ENCODE peak calls at places on chromosomes 5 and 9, in six cellular contexts. C, U, Z, V, X and F are unnamed samples.

GRCh38 chr9:112554516-112554915 is 67.9 kb downstream of the KIAA1958 start:
- DNase-seq in C (no peak), U (no peak), Z (peak; percentile 48), V (no peak), X (peak; percentile 67), F (peak; percentile 61)

GRCh38 chr5:127757576-127757975 is 54.4 kb downstream of the CCDC192 start:
- DNase-seq in C (no peak), U (peak; percentile 63), Z (peak; percentile 64), V (no peak), X (peak; percentile 72), F (peak; percentile 82)

GRCh38 chr5:147576646-147577535 is 67.0 kb upstream of the DPYSL3 start:
- DNase-seq in C (no peak), U (peak; percentile 42), Z (peak; percentile 46), V (no peak), X (peak; percentile 65), F (peak; percentile 64)

GRCh38 chr5:42579320-42579719 is 156.1 kb downstream of the GHR start:
- DNase-seq in C (no peak), U (peak; percentile 59), Z (peak; percentile 78), V (no peak), X (peak; percentile 72), F (no peak)

GRCh38 chr5:133953568-133954145 is 14.8 kb downstream of the C5orf15 start:
- DNase-seq in C (no peak), U (no peak), Z (no peak), V (no peak), X (no peak), F (no peak)

GRCh38 chr9:97983524-97984187 is 515 bp downstream of the ANP32B start:
- DNase-seq in C (peak; percentile 26), U (peak; percentile 28), Z (peak; percentile 7), V (no peak), X (peak; percentile 69), F (peak; percentile 44)

GRCh38 chr5:177043958-177044357 is 21.5 kb downstream of the ZNF346 start:
- DNase-seq in C (no peak), U (no peak), Z (no peak), V (no peak), X (no peak), F (no peak)

GRCh38 chr9:36063804-36064447 is 27.2 kb downstream of the RECK start:
- DNase-seq in C (no peak), U (peak; percentile 70), Z (peak; percentile 82), V (no peak), X (peak; percentile 86), F (peak; percentile 72)

GRCh38 chr9:91253488-91253887 is 108.2 kb downstream of the AUH start:
- DNase-seq in C (no peak), U (peak; percentile 17), Z (peak; percentile 19), V (no peak), X (no peak), F (peak; percentile 38)

GRCh38 chr9:124098141-124098905 is 86.8 kb downstream of the LHX2 start:
- DNase-seq in C (no peak), U (no peak), Z (peak; percentile 8), V (no peak), X (no peak), F (peak; percentile 13)

GRCh38 chr5:98933446-98934072 is 4.8 kb upstream of the CHD1 start:
- DNase-seq in C (no peak), U (no peak), Z (no peak), V (no peak), X (no peak), F (no peak)

GRCh38 chr9:106019702-106020101 is 325.4 kb downstream of the TMEM38B start:
- DNase-seq in C (no peak), U (no peak), Z (no peak), V (no peak), X (no peak), F (no peak)

GRCh38 chr5:72394688-72395087 is 74.5 kb downstream of the PTCD2 start:
- DNase-seq in C (no peak), U (peak; percentile 30), Z (peak; percentile 42), V (no peak), X (peak; percentile 66), F (no peak)

GRCh38 chr5:133246376-133247144 is 194.7 kb downstream of the HSPA4 start:
- DNase-seq in C (no peak), U (no peak), Z (no peak), V (no peak), X (no peak), F (no peak)

GRCh38 chr9:110192531-110193326 is 15.2 kb downstream of the C9orf152 start:
- DNase-seq in C (no peak), U (peak; percentile 81), Z (peak; percentile 92), V (peak; percentile 71), X (peak; percentile 89), F (peak; percentile 91)

GRCh38 chr5:169272731-169273401 is 28.1 kb downstream of the SLIT3 start:
- DNase-seq in C (no peak), U (no peak), Z (no peak), V (no peak), X (no peak), F (no peak)

GRCh38 chr9:38035873-38036272 is 33.2 kb downstream of the SHB start:
- DNase-seq in C (no peak), U (peak; percentile 66), Z (peak; percentile 89), V (no peak), X (peak; percentile 93), F (peak; percentile 80)

GRCh38 chr5:5612096-5612495 is 189.6 kb downstream of the ICE1 start:
- DNase-seq in C (no peak), U (no peak), Z (no peak), V (no peak), X (no peak), F (no peak)

GRCh38 chr5:16271851-16272250 is 92.3 kb upstream of the MARCHF11 start:
- DNase-seq in C (no peak), U (no peak), Z (no peak), V (no peak), X (no peak), F (no peak)

GRCh38 chr9:120066315-120066714 is 513.7 kb downstream of the CDK5RAP2 start:
- DNase-seq in C (no peak), U (no peak), Z (peak; percentile 38), V (no peak), X (no peak), F (no peak)

GRCh38 chr5:111072949-111073682 is 1.6 kb downstream of the TSLP start:
- DNase-seq in C (peak; percentile 58), U (no peak), Z (peak; percentile 20), V (no peak), X (peak; percentile 88), F (peak; percentile 36)

GRCh38 chr5:11289733-11290132 is 528.7 kb upstream of the DAP start:
- DNase-seq in C (no peak), U (no peak), Z (no peak), V (no peak), X (no peak), F (no peak)
- TF ChIP-seq CTCF in C (no peak), U (no peak), Z (no peak), V (no peak), X (no peak), F (no peak)

GRCh38 chr9:133393399-133393798 is 17.2 kb downstream of the STKLD1 start:
- DNase-seq in C (no peak), U (no peak), Z (no peak), V (no peak), X (no peak), F (no peak)
- H3K4me3 ChIP-seq in C (no peak overlapping the region), U (no peak overlapping the region), Z (no peak overlapping the region), V (no peak overlapping the region), X (no peak overlapping the region), F (no peak overlapping the region)

DNA sequence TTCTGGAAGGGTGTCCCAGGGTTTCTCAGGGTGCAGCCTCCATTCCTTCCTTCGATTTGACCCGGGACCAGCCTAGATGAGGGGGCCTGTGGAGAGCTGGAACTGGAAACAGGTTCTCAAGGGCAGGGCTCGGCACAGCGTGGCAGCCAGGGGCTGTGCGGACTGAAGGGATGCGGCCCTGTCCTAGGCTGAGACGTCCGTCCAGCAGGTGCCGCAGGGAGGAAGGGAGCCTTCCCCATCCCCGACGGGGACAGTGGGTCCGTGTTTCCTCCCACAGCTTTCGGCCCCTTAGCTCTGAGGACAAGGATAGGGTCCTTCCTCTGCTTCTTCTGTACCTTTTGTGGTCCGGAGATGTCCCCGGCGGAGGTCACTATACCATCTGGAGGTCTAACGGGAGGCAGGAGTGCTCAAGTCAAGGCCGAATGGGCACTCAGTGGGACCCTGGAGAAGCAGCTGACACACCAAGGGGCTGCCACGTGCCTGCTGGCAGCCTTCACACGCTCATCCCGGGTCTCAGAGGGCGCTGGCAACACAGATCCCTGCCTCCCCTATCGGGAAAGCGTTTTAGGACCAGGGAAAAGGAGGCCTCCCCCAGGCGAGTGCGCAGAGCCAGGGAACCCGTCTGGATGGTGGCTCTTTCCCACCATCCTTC is 49.9 kb downstream of the USP20 start:
- DNase-seq in C (no peak), U (no peak), Z (no peak), V (no peak), X (peak; percentile 56), F (no peak)
- TF ChIP-seq CTCF in C (no peak), U (no peak), Z (peak; percentile 18), V (peak; percentile 23), X (no peak), F (peak; percentile 39)

DNA sequence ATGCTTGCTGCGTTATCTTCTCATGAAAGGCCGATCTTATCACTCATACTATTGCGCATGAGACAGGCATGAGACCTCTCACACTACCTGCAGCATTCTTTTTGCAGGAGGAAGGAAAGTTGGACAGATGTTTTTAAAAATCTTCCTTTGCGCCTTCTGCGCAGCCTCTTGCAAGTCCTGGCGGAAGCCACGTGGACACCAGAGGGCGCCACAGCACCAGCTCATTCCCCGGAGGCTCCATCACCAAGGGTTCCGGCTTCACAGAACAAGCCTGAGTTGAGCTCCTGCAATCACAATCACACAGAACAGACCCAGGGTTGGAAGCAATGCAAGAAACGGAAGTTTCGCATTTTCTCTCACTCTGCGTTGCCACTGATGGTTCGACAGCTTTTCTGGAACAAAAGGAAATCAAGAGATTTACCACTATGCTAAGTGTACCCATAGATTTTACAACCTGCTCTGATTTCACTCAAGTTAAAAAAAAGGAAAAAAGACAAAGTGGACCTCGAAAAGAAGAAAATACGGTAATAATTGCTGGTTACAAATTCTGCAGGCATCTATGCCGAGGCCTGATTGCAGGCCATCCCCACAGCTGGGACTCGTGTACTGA is 304.8 kb upstream of the MSX2 start:
- DNase-seq in C (peak; percentile 67), U (peak; percentile 96), Z (peak; percentile 88), V (peak; percentile 68), X (peak; percentile 87), F (peak; percentile 97)
- H3K4me3 ChIP-seq in C (no peak overlapping the region), U (no peak overlapping the region), Z (no peak overlapping the region), V (peak overlapping the region; percentile 47), X (peak overlapping the region; percentile 33), F (peak overlapping the region; percentile 27)

GRCh38 chr9:136133191-136133958 is 14.7 kb upstream of the TMEM250 start:
- DNase-seq in C (no peak), U (peak; percentile 12), Z (no peak), V (no peak), X (peak; percentile 59), F (peak; percentile 34)
- TF ChIP-seq CTCF in C (peak; percentile 13), U (peak; percentile 33), Z (peak; percentile 12), V (peak; percentile 71), X (peak; percentile 33), F (peak; percentile 47)

DNA sequence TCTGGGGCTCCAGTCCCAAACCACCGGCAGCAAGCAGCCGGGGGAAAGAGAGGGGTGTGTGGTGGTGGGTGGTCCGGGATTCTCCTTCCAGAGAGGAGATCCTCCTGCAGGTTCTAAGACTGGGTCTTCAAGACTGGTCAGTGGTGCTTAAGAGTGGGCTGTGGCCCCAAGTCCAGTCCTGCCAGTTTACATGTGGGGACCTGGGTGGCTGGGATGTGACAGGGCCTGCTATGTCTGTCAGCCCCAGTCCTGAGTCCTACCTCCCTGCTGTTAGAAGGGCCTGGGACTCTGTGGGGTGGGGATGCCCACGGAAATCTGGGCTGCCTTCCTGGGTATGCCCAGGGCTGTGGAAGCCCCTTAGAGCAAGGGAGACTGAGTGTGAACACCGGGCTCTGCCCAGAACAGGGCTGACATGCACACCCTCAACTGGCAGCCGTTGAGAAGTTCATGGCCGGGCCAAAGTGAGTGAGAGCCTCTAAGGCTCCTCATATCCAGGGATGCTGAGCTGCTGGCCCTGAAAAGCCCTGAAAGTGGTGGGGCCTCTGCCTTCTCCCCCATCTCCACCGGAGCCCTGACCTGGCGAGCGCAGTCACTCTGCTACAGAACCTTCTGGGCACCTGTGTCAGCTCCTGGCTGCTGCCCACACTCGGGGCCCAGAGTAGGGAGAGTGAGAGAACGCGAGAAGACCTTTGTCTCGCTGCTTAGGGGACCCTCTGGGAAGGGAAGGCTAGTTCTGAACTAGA is 1.7 kb downstream of the PHF2 start:
- DNase-seq in C (no peak), U (no peak), Z (no peak), V (no peak), X (peak; percentile 62), F (no peak)
- H3K4me3 ChIP-seq in C (peak overlapping the region; percentile 58), U (peak overlapping the region; percentile 67), Z (peak overlapping the region; percentile 60), V (peak overlapping the region; percentile 70), X (peak overlapping the region; percentile 51), F (peak overlapping the region; percentile 68)